ENCODE peak calls at places on chromosome 16, in four cellular contexts. W, O, S and H are unnamed samples.
A peak's percentile ranks its signal among the peaks of the same experiment; 100 is the strongest.

GRCh38 chr16:29898786-29899515 is 399 bp downstream of the SEZ6L2 start:
- DNase-seq in W (peak; percentile 83), O (no peak), S (no peak), H (no peak)

GRCh38 chr16:71895679-71896385 is 501 bp downstream of the IST1 start:
- DNase-seq in W (peak; percentile 89), O (peak; percentile 49), S (peak; percentile 29), H (peak; percentile 92)

GRCh38 chr16:4316103-4316731 is 350 bp downstream of the GLIS2 start:
- DNase-seq in O (no peak), W (peak; percentile 84), S (no peak), H (no peak)

GRCh38 chr16:13264749-13265552 is 363.6 kb downstream of the SHISA9 start:
- DNase-seq in O (no peak), W (no peak), S (no peak), H (no peak)

GRCh38 chr16:88351521-88352101 is 31.1 kb upstream of the ZNF469 start:
- DNase-seq in O (no peak), S (no peak), W (peak; percentile 59), H (peak; percentile 57)

GRCh38 chr16:23726710-23727109 is 13.7 kb upstream of the ERN2 start:
- DNase-seq in W (no peak), S (no peak), O (no peak), H (no peak)

GRCh38 chr16:88314991-88315542 is 67.7 kb upstream of the ZNF469 start:
- DNase-seq in O (no peak), W (peak; percentile 45), S (no peak), H (no peak)

GRCh38 chr16:74026373-74027281 is 270.0 kb upstream of the PSMD7 start:
- DNase-seq in S (no peak), W (no peak), O (no peak), H (no peak)

GRCh38 chr16:73125860-73126259 is 77.9 kb upstream of the ZFHX3 start:
- DNase-seq in W (no peak), S (no peak), O (no peak), H (no peak)

GRCh38 chr16:29839822-29840221 is 19.6 kb downstream of the MVP start:
- DNase-seq in W (no peak), S (no peak), O (no peak), H (no peak)

GRCh38 chr16:88084881-88085280 is 133.6 kb downstream of the BANP start:
- DNase-seq in S (no peak), W (no peak), O (no peak), H (no peak)

GRCh38 chr16:55991843-55992242 is 116.7 kb upstream of the CES5A start:
- DNase-seq in S (no peak), O (no peak), W (no peak), H (no peak)

GRCh38 chr16:12674096-12674495 is 129.6 kb downstream of the CPPED1 start:
- DNase-seq in O (no peak), W (no peak), S (no peak), H (no peak)

GRCh38 chr16:27745348-27745747 is 195.4 kb downstream of the KATNIP start:
- DNase-seq in W (no peak), O (no peak), S (no peak), H (no peak)

GRCh38 chr16:12147681-12148479 is 171.3 kb downstream of the SNX29 start:
- DNase-seq in O (no peak), S (peak; percentile 25), W (no peak), H (peak; percentile 44)

GRCh38 chr16:88357306-88358032 is 25.3 kb upstream of the ZNF469 start:
- DNase-seq in O (no peak), W (peak; percentile 75), S (no peak), H (peak; percentile 59)

GRCh38 chr16:23504453-23505179 is 5.7 kb downstream of the GGA2 start:
- DNase-seq in O (peak; percentile 66), W (peak; percentile 88), S (peak; percentile 16), H (peak; percentile 86)

GRCh38 chr16:29702307-29702706 is 23.3 kb downstream of the QPRT start:
- DNase-seq in O (no peak), S (no peak), W (no peak), H (peak; percentile 1)

GRCh38 chr16:13168091-13168572 is 266.7 kb downstream of the SHISA9 start:
- DNase-seq in O (no peak), S (no peak), W (no peak), H (no peak)

GRCh38 chr16:66890796-66891195 is 10.5 kb downstream of the PDP2 start:
- DNase-seq in W (no peak), S (no peak), O (no peak), H (no peak)

GRCh38 chr16:67396159-67396774 is 3.0 kb upstream of the TPPP3 start:
- DNase-seq in S (peak; percentile 92), O (peak; percentile 84), W (no peak), H (peak; percentile 74)

GRCh38 chr16:27241658-27242057 is 26.9 kb downstream of the NSMCE1 start:
- DNase-seq in S (no peak), O (no peak), W (no peak), H (no peak)

GRCh38 chr16:51825740-51826139 is 674.7 kb upstream of the SALL1 start:
- DNase-seq in S (no peak), W (no peak), O (no peak), H (no peak)

GRCh38 chr16:12661656-12662172 is 142.0 kb downstream of the CPPED1 start:
- DNase-seq in O (no peak), S (peak; percentile 30), W (no peak), H (no peak)

GRCh38 chr16:70700101-70701020 is 14.5 kb upstream of the MTSS2 start:
- DNase-seq in O (no peak), S (peak; percentile 77), W (no peak), H (no peak)

GRCh38 chr16:19295393-19295792 is 9.9 kb downstream of the CLEC19A start:
- DNase-seq in O (no peak), W (no peak), S (no peak), H (no peak)

GRCh38 chr16:67542464-67542863 is 13.8 kb downstream of the RIPOR1 start:
- DNase-seq in W (no peak), S (peak; percentile 40), O (peak; percentile 62), H (peak; percentile 87)

GRCh38 chr16:83859265-83859664 is 39.6 kb upstream of the MLYCD start:
- DNase-seq in O (no peak), W (no peak), S (no peak), H (no peak)

GRCh38 chr16:46812781-46813555 is 18.0 kb downstream of the C16orf87 start:
- DNase-seq in W (no peak), S (no peak), O (no peak), H (no peak)

GRCh38 chr16:73010150-73010676 is 37.7 kb downstream of the ZFHX3 start:
- DNase-seq in W (no peak), O (no peak), S (no peak), H (no peak)

GRCh38 chr16:62149646-62150045 is 113.4 kb upstream of the CDH8 start:
- DNase-seq in O (no peak), W (no peak), S (no peak), H (no peak)

GRCh38 chr16:83577201-83577600 is 230.6 kb upstream of the HSBP1 start:
- DNase-seq in S (no peak), W (no peak), O (no peak), H (no peak)

GRCh38 chr16:70589998-70590471 is 56.3 kb upstream of the IL34 start:
- DNase-seq in W (no peak), O (no peak), S (peak; percentile 39), H (no peak)

GRCh38 chr16:2682209-2683021 is at the start of gene KCTD5:
- DNase-seq in O (peak; percentile 97), S (peak; percentile 97), W (peak; percentile 97), H (peak; percentile 98)

GRCh38 chr16:79707867-79708266 is 107.3 kb upstream of the MAF start:
- DNase-seq in O (peak; percentile 45), S (peak; percentile 54), W (no peak), H (no peak)

GRCh38 chr16:6643083-6643686 is 689.5 kb upstream of the RBFOX1 start:
- DNase-seq in W (no peak), O (no peak), S (peak; percentile 27), H (no peak)

GRCh38 chr16:57688987-57689771 is 5.4 kb upstream of the DRC7 start:
- DNase-seq in W (no peak), O (no peak), S (no peak), H (peak; percentile 74)
- H3K27ac ChIP-seq in W (peak overlapping the region; percentile 84), O (no peak overlapping the region), S (peak overlapping the region; percentile 72), H (peak overlapping the region; percentile 89)

DNA sequence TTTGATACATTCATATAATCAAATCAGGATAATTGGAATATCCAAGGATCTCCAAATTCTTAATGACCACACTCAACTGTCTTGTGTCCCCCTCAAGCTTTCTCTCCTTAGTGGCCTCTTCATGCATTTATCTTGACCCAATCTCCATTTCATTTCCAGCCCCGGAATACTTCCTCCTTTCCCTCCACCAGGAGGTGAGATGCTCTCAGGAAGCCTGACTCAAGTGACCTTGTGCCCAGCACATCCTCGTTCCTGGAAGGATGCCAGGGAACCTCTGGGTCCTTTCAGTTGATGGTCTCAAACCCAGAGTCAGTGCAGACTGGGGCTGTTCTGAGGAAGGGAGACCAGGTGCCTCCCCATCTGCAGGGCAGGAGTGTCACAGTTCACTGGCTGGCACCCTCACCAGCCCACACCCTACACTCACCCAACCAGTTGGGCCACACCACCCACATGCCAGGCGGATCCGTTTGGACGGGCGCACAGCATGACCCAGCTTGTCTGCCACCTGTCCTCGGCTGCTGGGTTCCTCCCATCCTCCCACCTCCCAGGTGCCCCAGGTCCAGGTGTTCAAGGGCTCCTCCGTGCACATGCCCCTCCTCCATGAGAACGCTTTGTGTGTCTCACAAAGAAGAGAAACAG is 14.0 kb upstream of the EMP2 start:
- DNase-seq in W (peak; percentile 84), O (peak; percentile 61), S (no peak), H (no peak)
- H3K27ac ChIP-seq in W (no peak overlapping the region), O (no peak overlapping the region), S (no peak overlapping the region), H (no peak overlapping the region)

DNA sequence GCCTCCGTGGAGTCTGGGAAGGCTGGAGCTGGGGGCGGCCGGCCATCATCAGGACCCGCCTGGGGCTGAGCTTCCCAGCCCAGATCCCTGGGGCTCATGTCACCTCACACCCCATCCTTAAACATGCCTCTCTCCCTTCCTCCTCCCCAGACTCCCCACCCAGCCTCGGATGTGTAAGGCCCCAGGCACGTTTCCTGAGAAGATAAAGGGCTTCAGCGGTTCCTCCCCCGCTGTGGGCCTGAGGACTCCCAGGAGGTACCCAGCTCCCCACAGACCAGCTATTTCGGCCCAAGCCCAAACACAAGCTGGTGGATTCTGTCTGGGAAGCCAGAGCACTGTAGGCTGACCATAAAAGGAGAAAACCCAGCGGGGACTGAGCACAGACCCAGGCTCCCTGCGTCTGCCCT is 49.2 kb downstream of the MYH11 start:
- DNase-seq in O (no peak), W (no peak), S (peak; percentile 24), H (peak; percentile 39)
- H3K27ac ChIP-seq in O (no peak overlapping the region), W (no peak overlapping the region), S (no peak overlapping the region), H (no peak overlapping the region)

GRCh38 chr16:9012848-9013507 is 49.3 kb upstream of the USP7 start:
- DNase-seq in O (no peak), W (no peak), S (no peak), H (no peak)

GRCh38 chr16:9014389-9014788 is 50.7 kb upstream of the USP7 start:
- DNase-seq in W (no peak), S (no peak), O (no peak), H (no peak)

GRCh38 chr16:9012330-9012729 is 48.6 kb upstream of the USP7 start:
- DNase-seq in O (no peak), S (no peak), W (no peak), H (no peak)

GRCh38 chr16:9015489-9015888 is 51.8 kb upstream of the USP7 start:
- DNase-seq in S (no peak), W (no peak), O (no peak), H (no peak)

DNA sequence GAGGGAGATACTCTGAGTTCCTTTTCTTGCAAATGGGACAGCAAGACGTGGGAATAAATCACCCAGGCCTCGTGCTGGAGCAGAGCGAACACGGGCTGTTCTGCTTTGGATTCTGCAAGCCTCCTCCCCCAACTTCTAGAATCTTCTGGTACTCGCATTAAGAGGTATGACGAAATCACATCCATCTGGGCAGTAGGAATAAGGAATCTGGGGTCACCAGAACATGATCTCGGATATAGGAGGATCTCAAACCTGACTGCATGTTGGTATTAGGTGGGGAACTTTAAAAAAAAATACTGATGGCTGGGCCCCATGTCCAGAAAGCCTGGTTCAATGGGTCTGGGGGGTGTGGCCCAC is 49.8 kb upstream of the USP7 start:
- DNase-seq in O (no peak), S (no peak), W (no peak), H (no peak)
- H3K27ac ChIP-seq in O (no peak overlapping the region), S (no peak overlapping the region), W (no peak overlapping the region), H (no peak overlapping the region)